ENCODE peak calls at places on chromosomes 12 and 14, in five cellular contexts. One of them, this sample, is unnamed.

GRCh38 chr12:78118036-78118435 is 287.3 kb downstream of the NAV3 start:
- DNase-seq in neuronal stem cell: no peak
- DNase-seq in H9: peak; percentile 74
- DNase-seq in mesenchymal stem cell: no peak
- DNase-seq in trophoblast cell: no peak
- DNase-seq in this sample: no peak

GRCh38 chr14:75379246-75379929 is 48.4 kb upstream of the JDP2 start:
- DNase-seq in neuronal stem cell: no peak
- DNase-seq in H9: no peak
- DNase-seq in mesenchymal stem cell: no peak
- DNase-seq in trophoblast cell: peak; percentile 14
- DNase-seq in this sample: no peak

GRCh38 chr12:27226319-27226984 is 17.6 kb upstream of the STK38L start:
- DNase-seq in neuronal stem cell: no peak
- DNase-seq in H9: no peak
- DNase-seq in mesenchymal stem cell: peak; percentile 18
- DNase-seq in trophoblast cell: no peak
- DNase-seq in this sample: no peak

GRCh38 chr14:76772300-76773187 is 11.3 kb downstream of the VASH1 start:
- DNase-seq in neuronal stem cell: no peak
- DNase-seq in H9: peak; percentile 78
- DNase-seq in mesenchymal stem cell: peak; percentile 95
- DNase-seq in trophoblast cell: peak; percentile 50
- DNase-seq in this sample: peak; percentile 61

GRCh38 chr12:79857675-79858074 is 77.2 kb downstream of the PPP1R12A start:
- DNase-seq in neuronal stem cell: no peak
- DNase-seq in H9: no peak
- DNase-seq in mesenchymal stem cell: no peak
- DNase-seq in trophoblast cell: peak; percentile 67
- DNase-seq in this sample: no peak

GRCh38 chr14:93035917-93036651 is 79.6 kb downstream of the ITPK1 start:
- DNase-seq in neuronal stem cell: peak; percentile 45
- DNase-seq in H9: no peak
- DNase-seq in mesenchymal stem cell: no peak
- DNase-seq in trophoblast cell: peak; percentile 32
- DNase-seq in this sample: no peak

GRCh38 chr12:93133361-93133760 is 204.3 kb upstream of the EEA1 start:
- DNase-seq in neuronal stem cell: no peak
- DNase-seq in H9: no peak
- DNase-seq in mesenchymal stem cell: no peak
- DNase-seq in trophoblast cell: peak; percentile 69
- DNase-seq in this sample: no peak

GRCh38 chr12:62659457-62660295 is 193.1 kb downstream of the MON2 start:
- DNase-seq in neuronal stem cell: peak; percentile 48
- DNase-seq in H9: peak; percentile 80
- DNase-seq in mesenchymal stem cell: no peak
- DNase-seq in trophoblast cell: no peak
- DNase-seq in this sample: no peak

GRCh38 chr12:120199025-120199424 is 1.9 kb downstream of the RPLP0 start:
- DNase-seq in neuronal stem cell: no peak
- DNase-seq in H9: no peak
- DNase-seq in mesenchymal stem cell: no peak
- DNase-seq in trophoblast cell: no peak
- DNase-seq in this sample: no peak

GRCh38 chr14:79855789-79856188 is 355.5 kb downstream of the DIO2 start:
- DNase-seq in neuronal stem cell: no peak
- DNase-seq in H9: no peak
- DNase-seq in mesenchymal stem cell: peak; percentile 21
- DNase-seq in trophoblast cell: no peak
- DNase-seq in this sample: peak; percentile 9

GRCh38 chr14:58072288-58073071 is 79.5 kb downstream of the ARMH4 start:
- DNase-seq in neuronal stem cell: peak; percentile 70
- DNase-seq in H9: peak; percentile 68
- DNase-seq in mesenchymal stem cell: peak; percentile 71
- DNase-seq in trophoblast cell: peak; percentile 73
- DNase-seq in this sample: peak; percentile 74

GRCh38 chr14:104295681-104296387 is 157.4 kb downstream of the KIF26A start:
- DNase-seq in neuronal stem cell: no peak
- DNase-seq in H9: peak; percentile 15
- DNase-seq in mesenchymal stem cell: no peak
- DNase-seq in trophoblast cell: no peak
- DNase-seq in this sample: no peak

GRCh38 chr14:92539875-92540274 is 26.3 kb downstream of the RIN3 start:
- DNase-seq in neuronal stem cell: no peak
- DNase-seq in H9: no peak
- DNase-seq in mesenchymal stem cell: peak; percentile 85
- DNase-seq in trophoblast cell: peak; percentile 34
- DNase-seq in this sample: peak; percentile 56

GRCh38 chr12:84492381-84492883 is 420.2 kb downstream of the SLC6A15 start:
- DNase-seq in neuronal stem cell: no peak
- DNase-seq in H9: no peak
- DNase-seq in mesenchymal stem cell: no peak
- DNase-seq in trophoblast cell: no peak
- DNase-seq in this sample: no peak

GRCh38 chr12:124005736-124006581 is 32.9 kb downstream of the ZNF664 start:
- DNase-seq in neuronal stem cell: no peak
- DNase-seq in H9: no peak
- DNase-seq in mesenchymal stem cell: no peak
- DNase-seq in trophoblast cell: peak; percentile 2
- DNase-seq in this sample: no peak

GRCh38 chr14:21102472-21103164 is 1.8 kb downstream of the TMEM253 start:
- DNase-seq in neuronal stem cell: no peak
- DNase-seq in H9: peak; percentile 62
- DNase-seq in mesenchymal stem cell: no peak
- DNase-seq in trophoblast cell: no peak
- DNase-seq in this sample: no peak

GRCh38 chr12:43760396-43760795 is 1.6 kb downstream of the IRAK4 start:
- DNase-seq in neuronal stem cell: no peak
- DNase-seq in H9: no peak
- DNase-seq in mesenchymal stem cell: no peak
- DNase-seq in trophoblast cell: no peak
- DNase-seq in this sample: no peak

GRCh38 chr14:63616015-63616414 is 25.7 kb downstream of the WDR89 start:
- DNase-seq in neuronal stem cell: no peak
- DNase-seq in H9: no peak
- DNase-seq in mesenchymal stem cell: peak; percentile 23
- DNase-seq in trophoblast cell: peak; percentile 55
- DNase-seq in this sample: no peak

GRCh38 chr12:131674373-131674772 is 36.5 kb upstream of the SFSWAP start:
- DNase-seq in neuronal stem cell: no peak
- DNase-seq in H9: no peak
- DNase-seq in mesenchymal stem cell: no peak
- DNase-seq in trophoblast cell: no peak
- DNase-seq in this sample: no peak

GRCh38 chr12:131673519-131674265 is 37.2 kb upstream of the SFSWAP start:
- DNase-seq in neuronal stem cell: no peak
- DNase-seq in H9: no peak
- DNase-seq in mesenchymal stem cell: no peak
- DNase-seq in trophoblast cell: peak; percentile 52
- DNase-seq in this sample: peak; percentile 10

GRCh38 chr12:131675126-131676080 is 35.5 kb upstream of the SFSWAP start:
- DNase-seq in neuronal stem cell: no peak
- DNase-seq in H9: peak; percentile 30
- DNase-seq in mesenchymal stem cell: no peak
- DNase-seq in trophoblast cell: no peak
- DNase-seq in this sample: no peak

GRCh38 chr12:131677699-131678098 is 33.2 kb upstream of the SFSWAP start:
- DNase-seq in neuronal stem cell: no peak
- DNase-seq in H9: no peak
- DNase-seq in mesenchymal stem cell: no peak
- DNase-seq in trophoblast cell: no peak
- DNase-seq in this sample: no peak

DNA sequence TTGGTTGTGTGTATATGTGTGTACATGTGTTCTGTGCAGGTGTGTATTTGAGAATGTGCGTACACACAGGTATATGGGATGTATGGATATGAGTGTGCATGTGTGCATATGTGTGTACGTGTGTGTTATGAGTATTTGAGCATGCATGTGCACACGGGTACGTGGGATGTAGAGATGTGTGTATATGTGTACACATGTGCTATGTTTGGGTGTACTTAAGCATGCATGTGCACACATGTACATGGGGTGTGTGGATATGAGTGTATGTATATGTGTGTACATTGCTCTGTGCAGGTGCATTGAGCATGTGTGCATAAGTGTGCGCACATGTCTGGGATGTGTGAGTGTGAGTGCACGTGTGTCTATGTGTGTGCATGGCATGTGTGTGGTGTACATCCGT is 34.3 kb upstream of the SFSWAP start:
- DNase-seq in neuronal stem cell: no peak
- DNase-seq in H9: no peak
- DNase-seq in mesenchymal stem cell: no peak
- DNase-seq in trophoblast cell: no peak
- DNase-seq in this sample: no peak
- H3K14ac ChIP-seq in neuronal stem cell: no peak overlapping the region
- H3K14ac ChIP-seq in H9: no peak overlapping the region
- H3K14ac ChIP-seq in mesenchymal stem cell: no peak overlapping the region
- H3K14ac ChIP-seq in trophoblast cell: no peak overlapping the region
- H3K14ac ChIP-seq in this sample: no peak overlapping the region

GRCh38 chr12:82625523-82625922 is 61.2 kb upstream of the TMTC2 start:
- DNase-seq in neuronal stem cell: peak; percentile 27
- DNase-seq in H9: no peak
- DNase-seq in mesenchymal stem cell: no peak
- DNase-seq in trophoblast cell: no peak
- DNase-seq in this sample: no peak

GRCh38 chr12:82620917-82621316 is 65.8 kb upstream of the TMTC2 start:
- DNase-seq in neuronal stem cell: no peak
- DNase-seq in H9: no peak
- DNase-seq in mesenchymal stem cell: no peak
- DNase-seq in trophoblast cell: no peak
- DNase-seq in this sample: no peak

GRCh38 chr12:82619644-82620043 is 67.1 kb upstream of the TMTC2 start:
- DNase-seq in neuronal stem cell: no peak
- DNase-seq in H9: no peak
- DNase-seq in mesenchymal stem cell: no peak
- DNase-seq in trophoblast cell: no peak
- DNase-seq in this sample: no peak
- H3K14ac ChIP-seq in neuronal stem cell: no peak overlapping the region
- H3K14ac ChIP-seq in H9: no peak overlapping the region
- H3K14ac ChIP-seq in mesenchymal stem cell: no peak overlapping the region
- H3K14ac ChIP-seq in trophoblast cell: no peak overlapping the region
- H3K14ac ChIP-seq in this sample: no peak overlapping the region

GRCh38 chr12:121702944-121703343 is 9.6 kb upstream of the TMEM120B start:
- DNase-seq in neuronal stem cell: no peak
- DNase-seq in H9: no peak
- DNase-seq in mesenchymal stem cell: no peak
- DNase-seq in trophoblast cell: no peak
- DNase-seq in this sample: no peak
- H3K14ac ChIP-seq in neuronal stem cell: no peak overlapping the region
- H3K14ac ChIP-seq in H9: no peak overlapping the region
- H3K14ac ChIP-seq in mesenchymal stem cell: no peak overlapping the region
- H3K14ac ChIP-seq in trophoblast cell: no peak overlapping the region
- H3K14ac ChIP-seq in this sample: no peak overlapping the region

GRCh38 chr12:68016136-68016535 is 26.9 kb downstream of the IFNG-AS1 start:
- DNase-seq in neuronal stem cell: no peak
- DNase-seq in H9: no peak
- DNase-seq in mesenchymal stem cell: no peak
- DNase-seq in trophoblast cell: no peak
- DNase-seq in this sample: no peak

GRCh38 chr12:68013181-68013580 is 23.9 kb downstream of the IFNG-AS1 start:
- DNase-seq in neuronal stem cell: no peak
- DNase-seq in H9: no peak
- DNase-seq in mesenchymal stem cell: no peak
- DNase-seq in trophoblast cell: no peak
- DNase-seq in this sample: no peak

GRCh38 chr12:68020699-68021098 is 31.5 kb downstream of the IFNG-AS1 start:
- DNase-seq in neuronal stem cell: no peak
- DNase-seq in H9: no peak
- DNase-seq in mesenchymal stem cell: no peak
- DNase-seq in trophoblast cell: no peak
- DNase-seq in this sample: no peak

GRCh38 chr12:68020049-68020448 is 30.8 kb downstream of the IFNG-AS1 start:
- DNase-seq in neuronal stem cell: no peak
- DNase-seq in H9: no peak
- DNase-seq in mesenchymal stem cell: no peak
- DNase-seq in trophoblast cell: no peak
- DNase-seq in this sample: no peak

GRCh38 chr12:68018315-68018714 is 29.1 kb downstream of the IFNG-AS1 start:
- DNase-seq in neuronal stem cell: no peak
- DNase-seq in H9: no peak
- DNase-seq in mesenchymal stem cell: no peak
- DNase-seq in trophoblast cell: no peak
- DNase-seq in this sample: no peak
- H3K14ac ChIP-seq in neuronal stem cell: no peak overlapping the region
- H3K14ac ChIP-seq in H9: no peak overlapping the region
- H3K14ac ChIP-seq in mesenchymal stem cell: no peak overlapping the region
- H3K14ac ChIP-seq in trophoblast cell: no peak overlapping the region
- H3K14ac ChIP-seq in this sample: no peak overlapping the region

DNA sequence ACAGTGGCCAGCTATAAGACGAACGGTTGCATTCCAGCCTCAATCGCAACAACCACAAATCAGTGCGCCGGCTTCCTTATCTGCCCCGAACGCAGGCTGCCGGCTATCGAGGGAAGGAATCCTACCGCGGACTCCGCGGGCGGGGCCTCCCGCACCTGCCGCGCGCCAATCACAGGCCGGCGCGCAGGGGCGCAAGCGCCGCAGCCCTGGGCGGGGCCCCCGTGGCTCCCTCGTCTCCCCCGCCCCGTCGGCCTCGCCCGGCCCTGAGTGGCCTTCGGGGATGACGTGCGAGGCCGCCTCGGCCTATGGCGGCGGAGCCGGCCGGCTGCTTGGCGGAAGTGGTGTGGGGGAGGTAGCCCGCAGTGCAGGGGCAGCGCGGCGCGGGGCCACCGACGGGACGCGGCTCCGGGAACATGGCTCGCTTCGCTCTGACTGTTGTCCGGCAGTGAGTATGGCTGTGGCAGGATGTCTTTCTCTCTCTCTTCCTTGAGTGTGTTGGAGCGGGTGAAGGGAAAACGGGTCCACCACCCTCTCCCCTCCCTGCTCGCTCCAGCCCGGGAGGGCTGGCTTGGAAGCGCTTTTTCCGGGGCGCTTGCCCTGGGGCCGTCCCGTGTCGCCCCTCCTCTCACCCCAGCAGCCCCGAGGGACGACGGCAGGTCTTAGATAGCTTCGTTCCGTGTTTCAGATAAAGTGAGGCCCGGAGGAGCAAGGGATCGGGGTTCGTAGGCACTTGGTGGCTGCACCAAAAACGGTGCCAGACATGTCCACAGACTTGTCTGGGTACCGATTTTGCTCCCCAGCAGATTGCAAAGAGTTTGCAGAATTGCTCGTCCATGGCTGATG is at the start of gene TIGAR:
- DNase-seq in neuronal stem cell: peak; percentile 95
- DNase-seq in H9: peak; percentile 97
- DNase-seq in mesenchymal stem cell: peak; percentile 95
- DNase-seq in trophoblast cell: peak; percentile 98
- DNase-seq in this sample: peak; percentile 93
- H3K14ac ChIP-seq in neuronal stem cell: no peak within 1 kb of the TSS
- H3K14ac ChIP-seq in H9: peak within 1 kb of the TSS; percentile 84
- H3K14ac ChIP-seq in mesenchymal stem cell: no peak within 1 kb of the TSS
- H3K14ac ChIP-seq in trophoblast cell: peak within 1 kb of the TSS; percentile 91
- H3K14ac ChIP-seq in this sample: peak within 1 kb of the TSS; percentile 76

GRCh38 chr14:22919601-22919921 is 612 bp upstream of the RBM23 start:
- DNase-seq in neuronal stem cell: no peak
- DNase-seq in H9: no peak
- DNase-seq in mesenchymal stem cell: no peak
- DNase-seq in trophoblast cell: no peak
- DNase-seq in this sample: no peak
- H3K14ac ChIP-seq in neuronal stem cell: no peak overlapping the region
- H3K14ac ChIP-seq in H9: peak overlapping the region; percentile 36
- H3K14ac ChIP-seq in mesenchymal stem cell: no peak overlapping the region
- H3K14ac ChIP-seq in trophoblast cell: no peak overlapping the region
- H3K14ac ChIP-seq in this sample: peak overlapping the region; percentile 74